ENCODE peak calls at places on chromosomes 5 and 9, in four cellular contexts. E is HEK293T, R is NCI-H187 treated with DMSO at 0.1 percent for 48 hours, Y is adrenal gland. I is an unnamed sample.

GRCh38 chr9:92968081-92968480 is 20.8 kb downstream of the FGD3 start:
- DNase-seq in R (no peak), Y (no peak), E (no peak), I (no peak)

GRCh38 chr5:158759276-158759675 is 340.4 kb downstream of the EBF1 start:
- DNase-seq in Y (no peak), R (peak; percentile 43), E (no peak), I (no peak)

GRCh38 chr5:9498541-9499497 is 47.1 kb downstream of the SEMA5A start:
- DNase-seq in E (peak; percentile 17), R (no peak), Y (no peak), I (no peak)

GRCh38 chr9:6049798-6050197 is 34.4 kb upstream of the RANBP6 start:
- DNase-seq in E (peak; percentile 6), R (no peak), Y (peak; percentile 31), I (no peak)

GRCh38 chr5:31531543-31531887 is 378 bp downstream of the DROSHA start:
- DNase-seq in R (no peak), Y (peak; percentile 38), E (peak; percentile 33), I (no peak)

GRCh38 chr5:63154480-63155309 is 576.1 kb downstream of the LRRC70 start:
- DNase-seq in R (no peak), Y (no peak), E (no peak), I (no peak)

GRCh38 chr5:32312682-32313523 is at the start of gene MTMR12:
- DNase-seq in R (peak; percentile 99), E (peak; percentile 98), Y (peak; percentile 100), I (peak; percentile 97)

GRCh38 chr5:112917453-112918005 is 4.5 kb downstream of the REEP5 start:
- DNase-seq in E (no peak), R (no peak), Y (no peak), I (no peak)

GRCh38 chr5:95715799-95716461 is 15.2 kb upstream of the RHOBTB3 start:
- DNase-seq in Y (no peak), E (no peak), R (no peak), I (no peak)

GRCh38 chr5:36874465-36874864 is 2.1 kb upstream of the NIPBL start:
- DNase-seq in E (no peak), R (no peak), Y (no peak), I (no peak)

GRCh38 chr5:156556666-156557401 is 229.9 kb downstream of the SGCD start:
- DNase-seq in R (no peak), E (no peak), Y (no peak), I (no peak)